ENCODE peak calls at places on chromosome 14, in eight cellular contexts. S is tibial artery, P is posterior cingulate gyrus, L is left ventricle myocardium inferior, X is epithelial cell of esophagus, N is spleen, G is lung, B is left cardiac atrium. H is an unnamed sample.

GRCh38 chr14:105069887-105070759 is 4.9 kb upstream of the GPR132 start:
- DNase-seq in S (peak; percentile 74), P (peak; percentile 65), L (peak; percentile 45), X (no peak), N (peak; percentile 86), G (no peak), B (peak; percentile 54), H (no peak)

GRCh38 chr14:98177551-98177950 is 1094.4 kb downstream of the BCL11B start:
- DNase-seq in S (no peak), P (no peak), L (no peak), X (no peak), N (no peak), G (no peak), B (no peak), H (no peak)

GRCh38 chr14:59422069-59422881 is 42.9 kb downstream of the GPR135 start:
- DNase-seq in S (no peak), P (no peak), L (no peak), X (no peak), N (no peak), G (no peak), B (no peak), H (no peak)

GRCh38 chr14:54182419-54183040 is 214.3 kb upstream of the CDKN3 start:
- DNase-seq in S (no peak), P (no peak), L (no peak), X (peak; percentile 79), N (no peak), G (no peak), B (no peak), H (no peak)

GRCh38 chr14:74510955-74511354 is 17.4 kb downstream of the ISCA2 start:
- DNase-seq in S (peak; percentile 83), P (no peak), L (no peak), X (peak; percentile 77), N (peak; percentile 60), G (no peak), B (peak; percentile 47), H (no peak)

GRCh38 chr14:32078030-32078793 is 1.1 kb downstream of the ARHGAP5 start:
- DNase-seq in S (peak; percentile 77), P (no peak), L (peak; percentile 33), X (peak; percentile 50), N (no peak), G (peak; percentile 41), B (peak; percentile 38), H (no peak)

GRCh38 chr14:40870252-40870651 is 736.4 kb upstream of the LRFN5 start:
- DNase-seq in S (no peak), P (no peak), L (no peak), X (no peak), N (no peak), G (no peak), B (no peak), H (no peak)

GRCh38 chr14:37083599-37083998 is 88.8 kb downstream of the SLC25A21 start:
- DNase-seq in S (no peak), P (no peak), L (no peak), X (no peak), N (no peak), G (no peak), B (no peak), H (no peak)

GRCh38 chr14:74573421-74574091 is 38.5 kb downstream of the LTBP2 start:
- DNase-seq in S (no peak), P (no peak), L (no peak), X (peak; percentile 48), N (peak; percentile 57), G (no peak), B (no peak), H (no peak)

GRCh38 chr14:68544150-68544892 is 248.5 kb downstream of the ZFP36L1 start:
- DNase-seq in S (peak; percentile 94), P (no peak), L (peak; percentile 55), X (peak; percentile 97), N (no peak), G (peak; percentile 54), B (peak; percentile 79), H (no peak)

GRCh38 chr14:22471545-22472121 is 117.4 kb downstream of the DAD1 start:
- DNase-seq in S (no peak), P (no peak), L (peak; percentile 38), X (peak; percentile 65), N (peak; percentile 79), G (peak; percentile 51), B (peak; percentile 61), H (peak; percentile 44)

GRCh38 chr14:32077081-32078029 is at the start of gene ARHGAP5:
- DNase-seq in S (peak; percentile 79), P (peak; percentile 90), L (no peak), X (no peak), N (peak; percentile 94), G (peak; percentile 38), B (no peak), H (peak; percentile 58)

GRCh38 chr14:99603965-99604765 is at the start of gene CCDC85C:
- DNase-seq in S (peak; percentile 97), P (peak; percentile 96), L (peak; percentile 94), X (peak; percentile 97), N (peak; percentile 95), G (peak; percentile 91), B (peak; percentile 94), H (peak; percentile 94)

GRCh38 chr14:74438351-74438915 is 12.4 kb upstream of the SYNDIG1L start:
- DNase-seq in S (no peak), P (no peak), L (no peak), X (no peak), N (no peak), G (no peak), B (no peak), H (no peak)

GRCh38 chr14:100440758-100441203 is 117.6 kb downstream of the SLC25A47 start:
- DNase-seq in S (no peak), P (no peak), L (no peak), X (no peak), N (no peak), G (no peak), B (no peak), H (no peak)

GRCh38 chr14:28307506-28307905 is 459.1 kb upstream of the FOXG1 start:
- DNase-seq in S (no peak), P (no peak), L (no peak), X (no peak), N (no peak), G (no peak), B (no peak), H (no peak)

GRCh38 chr14:101525646-101526527 is 35.4 kb upstream of the DIO3 start:
- DNase-seq in S (no peak), P (no peak), L (no peak), X (no peak), N (no peak), G (no peak), B (no peak), H (no peak)

GRCh38 chr14:34232790-34233189 is 229.2 kb downstream of the SPTSSA start:
- DNase-seq in S (no peak), P (no peak), L (no peak), X (peak; percentile 39), N (no peak), G (no peak), B (no peak), H (no peak)

GRCh38 chr14:69708049-69708448 is 58.9 kb upstream of the SRSF5 start:
- DNase-seq in S (no peak), P (no peak), L (no peak), X (no peak), N (no peak), G (no peak), B (no peak), H (no peak)

GRCh38 chr14:75514673-75515630 is 7.3 kb upstream of the BATF start:
- DNase-seq in S (no peak), P (no peak), L (peak; percentile 26), X (peak; percentile 14), N (peak; percentile 93), G (no peak), B (peak; percentile 43), H (no peak)